ENCODE peak calls at places on chromosome X, in six cellular contexts. One of them, this sample, is unnamed.

GRCh38 chrX:81120936-81121351 is 80.8 kb downstream of the HMGN5 start:
- DNase-seq in aorta: no peak
- DNase-seq in tibial nerve: peak; percentile 11
- DNase-seq in foreskin fibroblast: peak; percentile 33
- DNase-seq in ureter: no peak
- DNase-seq in naive B cell: peak; percentile 38
- DNase-seq in this sample: peak; percentile 15

GRCh38 chrX:133645251-133645650 is 230.0 kb upstream of the GPC4 start:
- DNase-seq in aorta: no peak
- DNase-seq in naive B cell: no peak
- DNase-seq in ureter: no peak
- DNase-seq in foreskin fibroblast: no peak
- DNase-seq in tibial nerve: no peak
- DNase-seq in this sample: no peak

GRCh38 chrX:95754411-95754810 is 930.2 kb upstream of the DIAPH2 start:
- DNase-seq in ureter: no peak
- DNase-seq in tibial nerve: no peak
- DNase-seq in foreskin fibroblast: no peak
- DNase-seq in aorta: no peak
- DNase-seq in naive B cell: no peak
- DNase-seq in this sample: no peak

GRCh38 chrX:53795583-53795982 is 109.1 kb upstream of the HUWE1 start:
- DNase-seq in tibial nerve: no peak
- DNase-seq in naive B cell: no peak
- DNase-seq in aorta: no peak
- DNase-seq in ureter: no peak
- DNase-seq in foreskin fibroblast: peak; percentile 3
- DNase-seq in this sample: no peak

GRCh38 chrX:53239474-53239873 is 14.5 kb upstream of the KDM5C start:
- DNase-seq in ureter: no peak
- DNase-seq in aorta: no peak
- DNase-seq in naive B cell: no peak
- DNase-seq in tibial nerve: no peak
- DNase-seq in foreskin fibroblast: no peak
- DNase-seq in this sample: no peak

GRCh38 chrX:76428243-76429130 is 977 bp downstream of the MAGEE1 start:
- DNase-seq in aorta: peak; percentile 41
- DNase-seq in naive B cell: peak; percentile 54
- DNase-seq in tibial nerve: no peak
- DNase-seq in ureter: peak; percentile 39
- DNase-seq in foreskin fibroblast: no peak
- DNase-seq in this sample: peak; percentile 7

GRCh38 chrX:3680459-3680858 is 33.0 kb downstream of the PRKX start:
- DNase-seq in aorta: no peak
- DNase-seq in foreskin fibroblast: no peak
- DNase-seq in ureter: no peak
- DNase-seq in tibial nerve: no peak
- DNase-seq in naive B cell: no peak
- DNase-seq in this sample: no peak

GRCh38 chrX:30196322-30196721 is 19.0 kb upstream of the MAGEB2 start:
- DNase-seq in ureter: no peak
- DNase-seq in naive B cell: no peak
- DNase-seq in foreskin fibroblast: no peak
- DNase-seq in aorta: no peak
- DNase-seq in tibial nerve: no peak
- DNase-seq in this sample: no peak

GRCh38 chrX:12319955-12320354 is 181.7 kb downstream of the FRMPD4 start:
- DNase-seq in tibial nerve: no peak
- DNase-seq in ureter: no peak
- DNase-seq in foreskin fibroblast: no peak
- DNase-seq in naive B cell: no peak
- DNase-seq in aorta: no peak
- DNase-seq in this sample: no peak

GRCh38 chrX:131752493-131753198 is 208.8 kb downstream of the OR13H1 start:
- DNase-seq in ureter: peak; percentile 89
- DNase-seq in tibial nerve: no peak
- DNase-seq in foreskin fibroblast: no peak
- DNase-seq in aorta: peak; percentile 87
- DNase-seq in naive B cell: peak; percentile 66
- DNase-seq in this sample: no peak

GRCh38 chrX:139290310-139290709 is 240.2 kb upstream of the F9 start:
- DNase-seq in aorta: no peak
- DNase-seq in ureter: no peak
- DNase-seq in foreskin fibroblast: no peak
- DNase-seq in naive B cell: no peak
- DNase-seq in tibial nerve: no peak
- DNase-seq in this sample: no peak

GRCh38 chrX:46959101-46959500 is 46.9 kb downstream of the JADE3 start:
- DNase-seq in tibial nerve: no peak
- DNase-seq in ureter: no peak
- DNase-seq in aorta: no peak
- DNase-seq in foreskin fibroblast: no peak
- DNase-seq in naive B cell: no peak
- DNase-seq in this sample: no peak

GRCh38 chrX:139949703-139950102 is 15.6 kb downstream of the CXorf66 start:
- DNase-seq in tibial nerve: no peak
- DNase-seq in foreskin fibroblast: no peak
- DNase-seq in aorta: no peak
- DNase-seq in ureter: no peak
- DNase-seq in naive B cell: no peak
- DNase-seq in this sample: no peak

GRCh38 chrX:31279359-31279758 is 207.5 kb upstream of the FTHL17 start:
- DNase-seq in naive B cell: no peak
- DNase-seq in foreskin fibroblast: no peak
- DNase-seq in ureter: no peak
- DNase-seq in aorta: no peak
- DNase-seq in tibial nerve: no peak
- DNase-seq in this sample: no peak

GRCh38 chrX:120736989-120737388 is 107.1 kb upstream of the C1GALT1C1 start:
- DNase-seq in foreskin fibroblast: peak; percentile 57
- DNase-seq in naive B cell: no peak
- DNase-seq in aorta: no peak
- DNase-seq in tibial nerve: no peak
- DNase-seq in ureter: no peak
- DNase-seq in this sample: no peak

GRCh38 chrX:48939417-48940228 is 17.8 kb downstream of the OTUD5 start:
- DNase-seq in tibial nerve: no peak
- DNase-seq in naive B cell: peak; percentile 63
- DNase-seq in ureter: no peak
- DNase-seq in foreskin fibroblast: no peak
- DNase-seq in aorta: peak; percentile 9
- DNase-seq in this sample: no peak

GRCh38 chrX:51742586-51742985 is 656 bp upstream of the GSPT2 start:
- DNase-seq in tibial nerve: no peak
- DNase-seq in ureter: no peak
- DNase-seq in foreskin fibroblast: no peak
- DNase-seq in aorta: no peak
- DNase-seq in naive B cell: no peak
- DNase-seq in this sample: no peak

GRCh38 chrX:109952050-109952449 is 50.9 kb upstream of the TMEM164 start:
- DNase-seq in aorta: no peak
- DNase-seq in ureter: no peak
- DNase-seq in naive B cell: no peak
- DNase-seq in foreskin fibroblast: no peak
- DNase-seq in tibial nerve: no peak
- DNase-seq in this sample: no peak